ENCODE peak calls at places on chromosomes 7 and 10, in eight cellular contexts. J, V, O, Q, E, X, F and S are unnamed samples.

GRCh38 chr10:113041324-113041723 is 91.3 kb downstream of the TCF7L2 start:
- DNase-seq in J (no peak), V (no peak), O (no peak), Q (no peak), E (no peak), X (no peak), F (no peak), S (no peak)

GRCh38 chr10:29621161-29621560 is 13.6 kb downstream of the SVIL start:
- DNase-seq in J (no peak), V (peak), O (peak), Q (no peak), E (no peak), X (no peak), F (no peak), S (no peak)

GRCh38 chr10:42979181-42979580 is 97.7 kb upstream of the RET start:
- DNase-seq in J (no peak), V (no peak), O (no peak), Q (peak), E (no peak), X (no peak), F (no peak), S (no peak)

GRCh38 chr7:69832356-69832755 is 234.1 kb downstream of the AUTS2 start:
- DNase-seq in J (no peak), V (no peak), O (no peak), Q (no peak), E (no peak), X (no peak), F (no peak), S (no peak)

GRCh38 chr7:2587713-2588112 is 28.9 kb downstream of the IQCE start:
- DNase-seq in J (no peak), V (no peak), O (no peak), Q (no peak), E (no peak), X (no peak), F (no peak), S (no peak)

GRCh38 chr7:134919240-134919641 is 67.1 kb upstream of the AGBL3 start:
- DNase-seq in J (no peak), V (peak), O (no peak), Q (no peak), E (no peak), X (peak), F (no peak), S (no peak)

GRCh38 chr10:25818751-25819150 is 115.3 kb upstream of the MYO3A start:
- DNase-seq in J (no peak), V (no peak), O (no peak), Q (no peak), E (no peak), X (no peak), F (no peak), S (no peak)

GRCh38 chr10:77186936-77187335 is 450.7 kb downstream of the KCNMA1 start:
- DNase-seq in J (no peak), V (no peak), O (no peak), Q (no peak), E (no peak), X (no peak), F (no peak), S (no peak)

GRCh38 chr10:42753507-42754154 is 29.0 kb upstream of the BMS1 start:
- DNase-seq in J (no peak), V (no peak), O (no peak), Q (no peak), E (no peak), X (no peak), F (peak), S (no peak)

GRCh38 chr10:60878224-60878623 is 65.8 kb downstream of the RHOBTB1 start:
- DNase-seq in J (no peak), V (no peak), O (no peak), Q (peak), E (no peak), X (no peak), F (no peak), S (no peak)

GRCh38 chr10:124124123-124124768 is 30.8 kb upstream of the CHST15 start:
- DNase-seq in J (no peak), V (no peak), O (no peak), Q (no peak), E (no peak), X (peak), F (no peak), S (no peak)

GRCh38 chr10:72014785-72015480 is 50.7 kb downstream of the CHST3 start:
- DNase-seq in J (no peak), V (no peak), O (no peak), Q (no peak), E (no peak), X (no peak), F (no peak), S (no peak)

GRCh38 chr7:17269345-17270221 is 28.9 kb upstream of the AHR start:
- DNase-seq in J (no peak), V (no peak), O (no peak), Q (no peak), E (no peak), X (no peak), F (no peak), S (no peak)

GRCh38 chr10:68156373-68157185 is 47.3 kb downstream of the MYPN start:
- DNase-seq in J (peak), V (no peak), O (peak), Q (no peak), E (peak), X (peak), F (peak), S (peak)

GRCh38 chr7:158479021-158479679 is 108.5 kb downstream of the PTPRN2 start:
- DNase-seq in J (no peak), V (no peak), O (no peak), Q (no peak), E (no peak), X (no peak), F (no peak), S (no peak)

GRCh38 chr7:5425507-5426225 is 2.0 kb upstream of the TNRC18 start:
- DNase-seq in J (no peak), V (peak), O (peak), Q (peak), E (no peak), X (no peak), F (no peak), S (peak)

GRCh38 chr10:60444494-60445064 is 54.9 kb upstream of the ANK3 start:
- DNase-seq in J (no peak), V (no peak), O (no peak), Q (peak), E (no peak), X (no peak), F (no peak), S (no peak)

GRCh38 chr10:132270256-132270655 is 37.5 kb downstream of the STK32C start:
- DNase-seq in J (no peak), V (no peak), O (no peak), Q (no peak), E (no peak), X (no peak), F (no peak), S (no peak)

GRCh38 chr7:107890493-107890961 is 456 bp upstream of the DLD start:
- DNase-seq in J (no peak), V (no peak), O (no peak), Q (no peak), E (no peak), X (no peak), F (no peak), S (no peak)

GRCh38 chr10:34759161-34759836 is 55.8 kb downstream of the PARD3 start:
- DNase-seq in J (no peak), V (no peak), O (no peak), Q (no peak), E (no peak), X (no peak), F (no peak), S (no peak)

GRCh38 chr7:158366916-158367633 is 220.5 kb downstream of the PTPRN2 start:
- DNase-seq in J (no peak), V (no peak), O (no peak), Q (no peak), E (no peak), X (no peak), F (no peak), S (no peak)

GRCh38 chr7:96599288-96599936 is 110.2 kb downstream of the SEM1 start:
- DNase-seq in J (no peak), V (no peak), O (no peak), Q (no peak), E (no peak), X (no peak), F (no peak), S (no peak)

GRCh38 chr7:147586526-147586925 is 1004.0 kb upstream of the C7orf33 start:
- DNase-seq in J (no peak), V (no peak), O (no peak), Q (no peak), E (no peak), X (no peak), F (no peak), S (no peak)

GRCh38 chr7:151168022-151168786 is 710 bp upstream of the GBX1 start:
- DNase-seq in J (peak), V (no peak), O (no peak), Q (no peak), E (peak), X (peak), F (peak), S (no peak)

GRCh38 chr10:97921581-97922377 is 72.1 kb downstream of the GOLGA7B start:
- DNase-seq in J (no peak), V (no peak), O (no peak), Q (peak), E (no peak), X (no peak), F (no peak), S (no peak)

GRCh38 chr10:70890917-70891431 is 2.6 kb upstream of the PCBD1 start:
- DNase-seq in J (no peak), V (no peak), O (no peak), Q (no peak), E (no peak), X (no peak), F (no peak), S (no peak)

GRCh38 chr10:44908936-44909335 is 2.2 kb upstream of the TMEM72 start:
- DNase-seq in J (no peak), V (no peak), O (no peak), Q (no peak), E (no peak), X (no peak), F (no peak), S (no peak)

GRCh38 chr10:14585287-14586193 is 189.2 kb downstream of the FAM107B start:
- DNase-seq in J (no peak), V (no peak), O (no peak), Q (no peak), E (no peak), X (no peak), F (no peak), S (no peak)

GRCh38 chr7:8443871-8444756 is 10.7 kb downstream of the NXPH1 start:
- DNase-seq in J (no peak), V (no peak), O (no peak), Q (no peak), E (no peak), X (no peak), F (no peak), S (no peak)

GRCh38 chr7:11194492-11194891 is 220.8 kb downstream of the PHF14 start:
- DNase-seq in J (no peak), V (no peak), O (no peak), Q (no peak), E (no peak), X (no peak), F (no peak), S (no peak)

GRCh38 chr10:84538036-84538435 is 209.6 kb downstream of the CCSER2 start:
- DNase-seq in J (no peak), V (no peak), O (no peak), Q (no peak), E (no peak), X (no peak), F (no peak), S (no peak)

GRCh38 chr10:11896549-11897200 is 73.5 kb downstream of the PROSER2 start:
- DNase-seq in J (no peak), V (no peak), O (no peak), Q (no peak), E (no peak), X (no peak), F (no peak), S (no peak)

GRCh38 chr10:126041804-126042231 is 145.5 kb downstream of the FANK1 start:
- DNase-seq in J (peak), V (no peak), O (no peak), Q (no peak), E (peak), X (peak), F (peak), S (peak)

GRCh38 chr7:41886257-41886905 is 183.5 kb upstream of the INHBA start:
- DNase-seq in J (no peak), V (peak), O (peak), Q (no peak), E (no peak), X (no peak), F (no peak), S (peak)

GRCh38 chr7:148699772-148700629 is 1.3 kb downstream of the CUL1 start:
- DNase-seq in J (no peak), V (no peak), O (no peak), Q (peak), E (no peak), X (peak), F (no peak), S (no peak)

GRCh38 chr10:77274046-77274795 is 363.4 kb downstream of the KCNMA1 start:
- DNase-seq in J (no peak), V (no peak), O (peak), Q (no peak), E (no peak), X (no peak), F (no peak), S (peak)

GRCh38 chr10:12819071-12819470 is 182.4 kb downstream of the CCDC3 start:
- DNase-seq in J (no peak), V (no peak), O (no peak), Q (no peak), E (no peak), X (no peak), F (no peak), S (no peak)

GRCh38 chr7:18610331-18610948 is 114.9 kb downstream of the HDAC9 start:
- DNase-seq in J (no peak), V (no peak), O (no peak), Q (no peak), E (no peak), X (peak), F (no peak), S (no peak)

GRCh38 chr7:347001-347590 is 57.1 kb downstream of the FOXL3 start:
- DNase-seq in J (no peak), V (no peak), O (no peak), Q (no peak), E (no peak), X (no peak), F (no peak), S (no peak)

GRCh38 chr7:101386558-101387199 is 24.0 kb downstream of the COL26A1 start:
- DNase-seq in J (no peak), V (peak), O (no peak), Q (no peak), E (no peak), X (no peak), F (no peak), S (no peak)